ENCODE peak calls at places on chromosome 1, in five cellular contexts. One of them, this sample, is unnamed.

GRCh38 chr1:68011786-68012375 is 38.5 kb downstream of the DIRAS3 start:
- DNase-seq in NCI-H748 treated with DMSO at 0.1 percent for 48 hours: no peak
- DNase-seq in activated CD4-positive, alpha-beta T cell treated with anti-CD3 and anti-CD28 coated beads for 1 hour: no peak
- DNase-seq in RWPE1: no peak
- DNase-seq in MCF 10A: peak
- DNase-seq in this sample: peak

GRCh38 chr1:3837200-3837599 is 19.8 kb downstream of the CEP104 start:
- DNase-seq in NCI-H748 treated with DMSO at 0.1 percent for 48 hours: no peak
- DNase-seq in activated CD4-positive, alpha-beta T cell treated with anti-CD3 and anti-CD28 coated beads for 1 hour: no peak
- DNase-seq in RWPE1: no peak
- DNase-seq in MCF 10A: no peak
- DNase-seq in this sample: no peak

GRCh38 chr1:248807067-248807737 is 18.5 kb downstream of the SH3BP5L start:
- DNase-seq in NCI-H748 treated with DMSO at 0.1 percent for 48 hours: peak
- DNase-seq in activated CD4-positive, alpha-beta T cell treated with anti-CD3 and anti-CD28 coated beads for 1 hour: peak
- DNase-seq in RWPE1: no peak
- DNase-seq in MCF 10A: peak
- DNase-seq in this sample: peak

GRCh38 chr1:152426731-152427130 is 12.7 kb upstream of the CRNN start:
- DNase-seq in NCI-H748 treated with DMSO at 0.1 percent for 48 hours: no peak
- DNase-seq in activated CD4-positive, alpha-beta T cell treated with anti-CD3 and anti-CD28 coated beads for 1 hour: no peak
- DNase-seq in RWPE1: peak
- DNase-seq in MCF 10A: peak
- DNase-seq in this sample: no peak

GRCh38 chr1:17045140-17045539 is 8.7 kb downstream of the SDHB start:
- DNase-seq in NCI-H748 treated with DMSO at 0.1 percent for 48 hours: no peak
- DNase-seq in activated CD4-positive, alpha-beta T cell treated with anti-CD3 and anti-CD28 coated beads for 1 hour: no peak
- DNase-seq in RWPE1: no peak
- DNase-seq in MCF 10A: no peak
- DNase-seq in this sample: no peak

GRCh38 chr1:209797978-209798639 is 7.8 kb downstream of the IRF6 start:
- DNase-seq in NCI-H748 treated with DMSO at 0.1 percent for 48 hours: no peak
- DNase-seq in activated CD4-positive, alpha-beta T cell treated with anti-CD3 and anti-CD28 coated beads for 1 hour: no peak
- DNase-seq in RWPE1: no peak
- DNase-seq in MCF 10A: peak
- DNase-seq in this sample: peak

GRCh38 chr1:64920936-64921589 is 45.3 kb downstream of the JAK1 start:
- DNase-seq in NCI-H748 treated with DMSO at 0.1 percent for 48 hours: no peak
- DNase-seq in activated CD4-positive, alpha-beta T cell treated with anti-CD3 and anti-CD28 coated beads for 1 hour: no peak
- DNase-seq in RWPE1: peak
- DNase-seq in MCF 10A: peak
- DNase-seq in this sample: no peak

GRCh38 chr1:241612533-241613505 is 27.4 kb downstream of the CHML start:
- DNase-seq in NCI-H748 treated with DMSO at 0.1 percent for 48 hours: no peak
- DNase-seq in activated CD4-positive, alpha-beta T cell treated with anti-CD3 and anti-CD28 coated beads for 1 hour: no peak
- DNase-seq in RWPE1: peak
- DNase-seq in MCF 10A: peak
- DNase-seq in this sample: peak

GRCh38 chr1:2882968-2883696 is 81.6 kb upstream of the TTC34 start:
- DNase-seq in NCI-H748 treated with DMSO at 0.1 percent for 48 hours: peak
- DNase-seq in activated CD4-positive, alpha-beta T cell treated with anti-CD3 and anti-CD28 coated beads for 1 hour: no peak
- DNase-seq in RWPE1: no peak
- DNase-seq in MCF 10A: no peak
- DNase-seq in this sample: no peak

GRCh38 chr1:44855742-44856141 is 12.7 kb upstream of the PTCH2 start:
- DNase-seq in NCI-H748 treated with DMSO at 0.1 percent for 48 hours: no peak
- DNase-seq in activated CD4-positive, alpha-beta T cell treated with anti-CD3 and anti-CD28 coated beads for 1 hour: no peak
- DNase-seq in RWPE1: peak
- DNase-seq in MCF 10A: peak
- DNase-seq in this sample: no peak

GRCh38 chr1:151310986-151311385 is 16.2 kb downstream of the PI4KB start:
- DNase-seq in NCI-H748 treated with DMSO at 0.1 percent for 48 hours: no peak
- DNase-seq in activated CD4-positive, alpha-beta T cell treated with anti-CD3 and anti-CD28 coated beads for 1 hour: no peak
- DNase-seq in RWPE1: no peak
- DNase-seq in MCF 10A: no peak
- DNase-seq in this sample: no peak

GRCh38 chr1:6033986-6034749 is 11.5 kb upstream of the KCNAB2 start:
- DNase-seq in NCI-H748 treated with DMSO at 0.1 percent for 48 hours: peak
- DNase-seq in activated CD4-positive, alpha-beta T cell treated with anti-CD3 and anti-CD28 coated beads for 1 hour: no peak
- DNase-seq in RWPE1: no peak
- DNase-seq in MCF 10A: peak
- DNase-seq in this sample: peak

GRCh38 chr1:36988311-36988710 is 46.0 kb downstream of the GRIK3 start:
- DNase-seq in NCI-H748 treated with DMSO at 0.1 percent for 48 hours: no peak
- DNase-seq in activated CD4-positive, alpha-beta T cell treated with anti-CD3 and anti-CD28 coated beads for 1 hour: no peak
- DNase-seq in RWPE1: no peak
- DNase-seq in MCF 10A: peak
- DNase-seq in this sample: no peak

GRCh38 chr1:110542730-110543129 is 23.8 kb upstream of the KCNA10 start:
- DNase-seq in NCI-H748 treated with DMSO at 0.1 percent for 48 hours: no peak
- DNase-seq in activated CD4-positive, alpha-beta T cell treated with anti-CD3 and anti-CD28 coated beads for 1 hour: no peak
- DNase-seq in RWPE1: peak
- DNase-seq in MCF 10A: peak
- DNase-seq in this sample: peak

GRCh38 chr1:103372866-103373265 is 152.6 kb upstream of the RNPC3 start:
- DNase-seq in NCI-H748 treated with DMSO at 0.1 percent for 48 hours: no peak
- DNase-seq in activated CD4-positive, alpha-beta T cell treated with anti-CD3 and anti-CD28 coated beads for 1 hour: no peak
- DNase-seq in RWPE1: no peak
- DNase-seq in MCF 10A: no peak
- DNase-seq in this sample: peak

GRCh38 chr1:32972814-32973428 is 8.3 kb upstream of the RNF19B start:
- DNase-seq in NCI-H748 treated with DMSO at 0.1 percent for 48 hours: peak
- DNase-seq in activated CD4-positive, alpha-beta T cell treated with anti-CD3 and anti-CD28 coated beads for 1 hour: no peak
- DNase-seq in RWPE1: no peak
- DNase-seq in MCF 10A: no peak
- DNase-seq in this sample: no peak

GRCh38 chr1:172823534-172823933 is 164.6 kb downstream of the FASLG start:
- DNase-seq in NCI-H748 treated with DMSO at 0.1 percent for 48 hours: no peak
- DNase-seq in activated CD4-positive, alpha-beta T cell treated with anti-CD3 and anti-CD28 coated beads for 1 hour: no peak
- DNase-seq in RWPE1: no peak
- DNase-seq in MCF 10A: no peak
- DNase-seq in this sample: peak

GRCh38 chr1:168498159-168498609 is 45.6 kb downstream of the XCL2 start:
- DNase-seq in NCI-H748 treated with DMSO at 0.1 percent for 48 hours: peak
- DNase-seq in activated CD4-positive, alpha-beta T cell treated with anti-CD3 and anti-CD28 coated beads for 1 hour: no peak
- DNase-seq in RWPE1: no peak
- DNase-seq in MCF 10A: no peak
- DNase-seq in this sample: peak

GRCh38 chr1:200795151-200795550 is 56.5 kb downstream of the CAMSAP2 start:
- DNase-seq in NCI-H748 treated with DMSO at 0.1 percent for 48 hours: no peak
- DNase-seq in activated CD4-positive, alpha-beta T cell treated with anti-CD3 and anti-CD28 coated beads for 1 hour: no peak
- DNase-seq in RWPE1: no peak
- DNase-seq in MCF 10A: peak
- DNase-seq in this sample: no peak

GRCh38 chr1:64077281-64077940 is 126.0 kb upstream of the UBE2U start:
- DNase-seq in NCI-H748 treated with DMSO at 0.1 percent for 48 hours: no peak
- DNase-seq in activated CD4-positive, alpha-beta T cell treated with anti-CD3 and anti-CD28 coated beads for 1 hour: no peak
- DNase-seq in RWPE1: peak
- DNase-seq in MCF 10A: peak
- DNase-seq in this sample: peak

GRCh38 chr1:232629250-232630046 is 485 bp downstream of the SIPA1L2 start:
- DNase-seq in NCI-H748 treated with DMSO at 0.1 percent for 48 hours: no peak
- DNase-seq in activated CD4-positive, alpha-beta T cell treated with anti-CD3 and anti-CD28 coated beads for 1 hour: no peak
- DNase-seq in RWPE1: no peak
- DNase-seq in MCF 10A: peak
- DNase-seq in this sample: peak

GRCh38 chr1:58590019-58590418 is 13.0 kb upstream of the TACSTD2 start:
- DNase-seq in NCI-H748 treated with DMSO at 0.1 percent for 48 hours: no peak
- DNase-seq in activated CD4-positive, alpha-beta T cell treated with anti-CD3 and anti-CD28 coated beads for 1 hour: no peak
- DNase-seq in RWPE1: no peak
- DNase-seq in MCF 10A: no peak
- DNase-seq in this sample: no peak

GRCh38 chr1:241240084-241240483 is 116.9 kb downstream of the RGS7 start:
- DNase-seq in NCI-H748 treated with DMSO at 0.1 percent for 48 hours: no peak
- DNase-seq in activated CD4-positive, alpha-beta T cell treated with anti-CD3 and anti-CD28 coated beads for 1 hour: no peak
- DNase-seq in RWPE1: no peak
- DNase-seq in MCF 10A: peak
- DNase-seq in this sample: no peak

GRCh38 chr1:10892138-10893065 is 96.0 kb upstream of the CASZ1 start:
- DNase-seq in NCI-H748 treated with DMSO at 0.1 percent for 48 hours: no peak
- DNase-seq in activated CD4-positive, alpha-beta T cell treated with anti-CD3 and anti-CD28 coated beads for 1 hour: no peak
- DNase-seq in RWPE1: no peak
- DNase-seq in MCF 10A: no peak
- DNase-seq in this sample: no peak

GRCh38 chr1:151756291-151756690 is 7.0 kb downstream of the MRPL9 start:
- DNase-seq in NCI-H748 treated with DMSO at 0.1 percent for 48 hours: no peak
- DNase-seq in activated CD4-positive, alpha-beta T cell treated with anti-CD3 and anti-CD28 coated beads for 1 hour: no peak
- DNase-seq in RWPE1: peak
- DNase-seq in MCF 10A: peak
- DNase-seq in this sample: no peak

GRCh38 chr1:170593173-170593572 is 61.2 kb downstream of the GORAB start:
- DNase-seq in NCI-H748 treated with DMSO at 0.1 percent for 48 hours: no peak
- DNase-seq in activated CD4-positive, alpha-beta T cell treated with anti-CD3 and anti-CD28 coated beads for 1 hour: no peak
- DNase-seq in RWPE1: no peak
- DNase-seq in MCF 10A: no peak
- DNase-seq in this sample: peak

GRCh38 chr1:9767964-9768668 is 55.6 kb downstream of the CLSTN1 start:
- DNase-seq in NCI-H748 treated with DMSO at 0.1 percent for 48 hours: no peak
- DNase-seq in activated CD4-positive, alpha-beta T cell treated with anti-CD3 and anti-CD28 coated beads for 1 hour: no peak
- DNase-seq in RWPE1: peak
- DNase-seq in MCF 10A: peak
- DNase-seq in this sample: peak

GRCh38 chr1:51444096-51444495 is 75.0 kb downstream of the EPS15 start:
- DNase-seq in NCI-H748 treated with DMSO at 0.1 percent for 48 hours: no peak
- DNase-seq in activated CD4-positive, alpha-beta T cell treated with anti-CD3 and anti-CD28 coated beads for 1 hour: no peak
- DNase-seq in RWPE1: no peak
- DNase-seq in MCF 10A: no peak
- DNase-seq in this sample: no peak

GRCh38 chr1:54327386-54328116 is 78.6 kb downstream of the SSBP3 start:
- DNase-seq in NCI-H748 treated with DMSO at 0.1 percent for 48 hours: no peak
- DNase-seq in activated CD4-positive, alpha-beta T cell treated with anti-CD3 and anti-CD28 coated beads for 1 hour: no peak
- DNase-seq in RWPE1: no peak
- DNase-seq in MCF 10A: no peak
- DNase-seq in this sample: no peak

GRCh38 chr1:9241891-9242290 is 7.3 kb downstream of the H6PD start:
- DNase-seq in NCI-H748 treated with DMSO at 0.1 percent for 48 hours: no peak
- DNase-seq in activated CD4-positive, alpha-beta T cell treated with anti-CD3 and anti-CD28 coated beads for 1 hour: no peak
- DNase-seq in RWPE1: no peak
- DNase-seq in MCF 10A: no peak
- DNase-seq in this sample: no peak

GRCh38 chr1:112439592-112439991 is 43.6 kb downstream of the CTTNBP2NL start:
- DNase-seq in NCI-H748 treated with DMSO at 0.1 percent for 48 hours: no peak
- DNase-seq in activated CD4-positive, alpha-beta T cell treated with anti-CD3 and anti-CD28 coated beads for 1 hour: no peak
- DNase-seq in RWPE1: no peak
- DNase-seq in MCF 10A: no peak
- DNase-seq in this sample: no peak

GRCh38 chr1:97210302-97210701 is 488.7 kb downstream of the PTBP2 start:
- DNase-seq in NCI-H748 treated with DMSO at 0.1 percent for 48 hours: no peak
- DNase-seq in activated CD4-positive, alpha-beta T cell treated with anti-CD3 and anti-CD28 coated beads for 1 hour: no peak
- DNase-seq in RWPE1: no peak
- DNase-seq in MCF 10A: no peak
- DNase-seq in this sample: no peak

GRCh38 chr1:32181563-32181962 is 2.1 kb downstream of the TXLNA start:
- DNase-seq in NCI-H748 treated with DMSO at 0.1 percent for 48 hours: no peak
- DNase-seq in activated CD4-positive, alpha-beta T cell treated with anti-CD3 and anti-CD28 coated beads for 1 hour: no peak
- DNase-seq in RWPE1: no peak
- DNase-seq in MCF 10A: no peak
- DNase-seq in this sample: no peak

GRCh38 chr1:34792868-34793727 is at the start of gene GJA4:
- DNase-seq in NCI-H748 treated with DMSO at 0.1 percent for 48 hours: no peak
- DNase-seq in activated CD4-positive, alpha-beta T cell treated with anti-CD3 and anti-CD28 coated beads for 1 hour: no peak
- DNase-seq in RWPE1: no peak
- DNase-seq in MCF 10A: no peak
- DNase-seq in this sample: no peak

GRCh38 chr1:29520571-29521437 is 284.5 kb downstream of the PTPRU start:
- DNase-seq in NCI-H748 treated with DMSO at 0.1 percent for 48 hours: no peak
- DNase-seq in activated CD4-positive, alpha-beta T cell treated with anti-CD3 and anti-CD28 coated beads for 1 hour: no peak
- DNase-seq in RWPE1: no peak
- DNase-seq in MCF 10A: peak
- DNase-seq in this sample: no peak

GRCh38 chr1:77831566-77831965 is 52.1 kb downstream of the MIGA1 start:
- DNase-seq in NCI-H748 treated with DMSO at 0.1 percent for 48 hours: no peak
- DNase-seq in activated CD4-positive, alpha-beta T cell treated with anti-CD3 and anti-CD28 coated beads for 1 hour: no peak
- DNase-seq in RWPE1: no peak
- DNase-seq in MCF 10A: no peak
- DNase-seq in this sample: no peak

GRCh38 chr1:8211620-8212442 is 106.1 kb upstream of the SLC45A1 start:
- DNase-seq in NCI-H748 treated with DMSO at 0.1 percent for 48 hours: no peak
- DNase-seq in activated CD4-positive, alpha-beta T cell treated with anti-CD3 and anti-CD28 coated beads for 1 hour: no peak
- DNase-seq in RWPE1: peak
- DNase-seq in MCF 10A: peak
- DNase-seq in this sample: peak

This sample was measured in SK-MEL-5.